ENCODE peak calls at places on chromosomes 2 and 18, in six cellular contexts. One of them, this sample, is unnamed. For H3K9me3 and H3K4me1, the result is how much of the 10 kb centered on the place peaks cover.

GRCh38 chr18:31227497-31228229 is 65.0 kb upstream of the DSC1 start:
- DNase-seq in pancreas: no peak
- DNase-seq in fibroblast of lung: peak
- DNase-seq in cardiac muscle cell: no peak
- DNase-seq in DND-41: no peak
- DNase-seq in naive thymus-derived CD4-positive, alpha-beta T cell: no peak
- DNase-seq in this sample: no peak

GRCh38 chr18:77339093-77339492 is 89.4 kb downstream of the GALR1 start:
- DNase-seq in pancreas: no peak
- DNase-seq in fibroblast of lung: no peak
- DNase-seq in cardiac muscle cell: no peak
- DNase-seq in DND-41: no peak
- DNase-seq in naive thymus-derived CD4-positive, alpha-beta T cell: no peak
- DNase-seq in this sample: no peak

GRCh38 chr2:126656311-126657145 is 570 bp downstream of the GYPC start:
- DNase-seq in pancreas: no peak
- DNase-seq in fibroblast of lung: peak
- DNase-seq in cardiac muscle cell: peak
- DNase-seq in DND-41: peak
- DNase-seq in naive thymus-derived CD4-positive, alpha-beta T cell: peak
- DNase-seq in this sample: peak

GRCh38 chr18:11147371-11147860 is 2.0 kb downstream of the PIEZO2 start:
- DNase-seq in pancreas: no peak
- DNase-seq in fibroblast of lung: no peak
- DNase-seq in cardiac muscle cell: no peak
- DNase-seq in DND-41: no peak
- DNase-seq in naive thymus-derived CD4-positive, alpha-beta T cell: no peak
- DNase-seq in this sample: no peak

GRCh38 chr2:179460530-179460929 is 195.9 kb upstream of the SESTD1 start:
- DNase-seq in pancreas: no peak
- DNase-seq in fibroblast of lung: peak
- DNase-seq in cardiac muscle cell: no peak
- DNase-seq in DND-41: no peak
- DNase-seq in naive thymus-derived CD4-positive, alpha-beta T cell: no peak
- DNase-seq in this sample: peak

GRCh38 chr2:73837847-73838585 is 9.3 kb downstream of the STAMBP start:
- DNase-seq in pancreas: no peak
- DNase-seq in fibroblast of lung: no peak
- DNase-seq in cardiac muscle cell: no peak
- DNase-seq in DND-41: no peak
- DNase-seq in naive thymus-derived CD4-positive, alpha-beta T cell: no peak
- DNase-seq in this sample: no peak

GRCh38 chr18:41906528-41907256 is 48.3 kb upstream of the PIK3C3 start:
- DNase-seq in pancreas: no peak
- DNase-seq in fibroblast of lung: peak
- DNase-seq in cardiac muscle cell: peak
- DNase-seq in DND-41: peak
- DNase-seq in naive thymus-derived CD4-positive, alpha-beta T cell: peak
- DNase-seq in this sample: peak

GRCh38 chr18:24398515-24398914 is 891 bp upstream of the OSBPL1A start:
- DNase-seq in pancreas: no peak
- DNase-seq in fibroblast of lung: peak
- DNase-seq in cardiac muscle cell: no peak
- DNase-seq in DND-41: no peak
- DNase-seq in naive thymus-derived CD4-positive, alpha-beta T cell: no peak
- DNase-seq in this sample: peak

GRCh38 chr18:74390900-74391299 is 66.2 kb downstream of the DIPK1C start:
- DNase-seq in pancreas: no peak
- DNase-seq in fibroblast of lung: no peak
- DNase-seq in cardiac muscle cell: no peak
- DNase-seq in DND-41: no peak
- DNase-seq in naive thymus-derived CD4-positive, alpha-beta T cell: no peak
- DNase-seq in this sample: no peak

GRCh38 chr2:95315801-95316411 is 18.8 kb downstream of the KCNIP3 start:
- DNase-seq in pancreas: peak
- DNase-seq in fibroblast of lung: peak
- DNase-seq in cardiac muscle cell: no peak
- DNase-seq in DND-41: no peak
- DNase-seq in naive thymus-derived CD4-positive, alpha-beta T cell: no peak
- DNase-seq in this sample: peak

GRCh38 chr2:95316466-95317122 is 19.4 kb downstream of the KCNIP3 start:
- DNase-seq in pancreas: no peak
- DNase-seq in fibroblast of lung: peak
- DNase-seq in cardiac muscle cell: no peak
- DNase-seq in DND-41: no peak
- DNase-seq in naive thymus-derived CD4-positive, alpha-beta T cell: no peak
- DNase-seq in this sample: peak

GRCh38 chr2:95313296-95314265 is 16.4 kb downstream of the KCNIP3 start:
- DNase-seq in pancreas: peak
- DNase-seq in fibroblast of lung: no peak
- DNase-seq in cardiac muscle cell: no peak
- DNase-seq in DND-41: no peak
- DNase-seq in naive thymus-derived CD4-positive, alpha-beta T cell: no peak
- DNase-seq in this sample: no peak

GRCh38 chr2:95314598-95314963 is 17.4 kb downstream of the KCNIP3 start:
- DNase-seq in pancreas: peak
- DNase-seq in fibroblast of lung: no peak
- DNase-seq in cardiac muscle cell: no peak
- DNase-seq in DND-41: no peak
- DNase-seq in naive thymus-derived CD4-positive, alpha-beta T cell: no peak
- DNase-seq in this sample: no peak

DNA sequence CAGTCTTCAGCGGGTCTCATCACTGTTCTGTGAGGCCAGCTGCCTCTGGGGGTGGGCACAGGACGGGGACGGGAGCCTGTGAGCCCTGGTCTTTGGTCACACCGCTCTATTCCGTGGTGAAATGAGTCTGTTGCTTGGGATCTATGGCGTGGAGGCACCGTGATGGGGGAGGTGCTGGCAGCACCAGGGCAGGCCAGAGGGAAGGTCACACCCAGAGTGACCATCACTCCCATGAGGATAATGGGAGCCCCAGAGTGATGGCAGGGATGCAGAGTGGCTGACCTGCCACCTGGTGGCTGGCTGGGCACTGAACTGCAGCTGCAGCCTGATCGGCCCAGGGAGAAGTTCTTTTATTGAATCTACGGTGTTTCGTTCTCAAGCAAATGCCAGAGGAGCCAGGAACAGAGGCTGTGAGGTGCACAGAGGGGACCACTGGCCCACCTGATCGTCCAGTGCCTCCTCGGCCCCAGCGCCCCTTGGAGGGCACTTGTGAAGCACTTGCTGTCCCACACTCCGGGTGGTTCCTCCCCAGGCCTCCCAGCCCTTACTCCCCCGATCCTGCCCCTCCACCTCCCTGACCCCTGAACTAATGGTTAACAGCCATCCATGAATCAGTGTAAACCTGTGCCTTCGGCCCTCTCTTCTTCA is 17.9 kb downstream of the KCNIP3 start:
- DNase-seq in pancreas: peak
- DNase-seq in fibroblast of lung: peak
- DNase-seq in cardiac muscle cell: peak
- DNase-seq in DND-41: no peak
- DNase-seq in naive thymus-derived CD4-positive, alpha-beta T cell: no peak
- DNase-seq in this sample: peak
- H3K9me3 ChIP-seq in pancreas: under half
- H3K9me3 ChIP-seq in fibroblast of lung: under half
- H3K9me3 ChIP-seq in cardiac muscle cell: under half
- H3K9me3 ChIP-seq in DND-41: under half
- H3K9me3 ChIP-seq in naive thymus-derived CD4-positive, alpha-beta T cell: under half
- H3K9me3 ChIP-seq in this sample: under half

DNA sequence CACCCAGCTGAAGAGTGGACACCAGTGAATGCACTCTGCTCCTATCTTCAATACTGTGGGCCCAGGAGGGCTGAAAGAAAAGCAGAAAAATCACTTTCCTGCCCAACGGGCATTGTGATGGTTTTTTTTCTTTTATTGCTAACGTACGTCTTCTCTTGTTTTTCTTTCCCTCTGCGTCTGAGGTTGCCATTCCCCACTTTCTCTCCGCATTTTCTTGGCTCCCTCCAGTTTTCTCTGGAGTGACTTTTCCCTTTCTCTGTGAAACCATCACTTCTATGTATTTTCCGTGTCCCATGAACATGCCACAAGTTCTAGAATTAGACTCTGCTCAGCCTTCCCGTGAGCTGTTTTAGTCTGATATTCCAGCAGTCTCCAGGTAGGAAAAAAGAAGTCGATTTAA is 169.2 kb downstream of the BCL2 start:
- DNase-seq in pancreas: no peak
- DNase-seq in fibroblast of lung: no peak
- DNase-seq in cardiac muscle cell: no peak
- DNase-seq in DND-41: no peak
- DNase-seq in naive thymus-derived CD4-positive, alpha-beta T cell: no peak
- DNase-seq in this sample: no peak
- H3K4me1 ChIP-seq in pancreas: under half
- H3K4me1 ChIP-seq in fibroblast of lung: under half
- H3K4me1 ChIP-seq in cardiac muscle cell: under half
- H3K4me1 ChIP-seq in DND-41: under half
- H3K4me1 ChIP-seq in naive thymus-derived CD4-positive, alpha-beta T cell: under half
- H3K4me1 ChIP-seq in this sample: under half

DNA sequence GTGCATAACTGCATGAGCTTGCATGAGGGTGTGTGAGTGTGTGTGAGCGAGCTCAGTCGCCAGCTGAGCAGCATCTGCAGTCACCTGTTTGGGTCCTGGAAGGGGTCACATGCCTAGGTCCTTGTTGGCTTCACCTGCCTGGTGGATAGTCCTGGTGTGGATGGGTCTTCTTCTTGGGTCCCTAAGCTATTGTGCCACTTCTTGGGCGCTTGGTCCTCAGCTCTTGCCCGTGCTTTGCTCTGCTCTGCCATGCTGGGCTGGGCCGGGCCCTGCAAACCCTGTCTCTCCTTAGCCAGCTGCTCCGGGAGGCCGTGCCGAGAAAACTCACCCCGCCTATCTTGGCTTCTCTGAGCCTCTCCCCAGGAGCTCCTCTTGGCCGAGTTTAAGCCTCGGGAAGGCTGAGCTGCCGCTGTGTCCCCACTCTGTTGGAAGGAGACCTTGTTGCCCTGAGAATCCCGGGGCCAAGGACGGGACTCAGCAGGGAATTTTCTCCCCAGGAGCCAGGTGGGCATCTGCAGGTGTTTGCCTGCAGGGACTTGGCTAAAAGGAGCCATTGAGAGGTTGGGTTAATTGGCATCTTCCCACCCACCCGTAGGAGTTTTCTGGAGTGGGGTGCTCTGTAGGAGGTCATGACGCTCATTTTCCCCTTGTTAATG is 300.8 kb downstream of the NDUFA10 start:
- DNase-seq in pancreas: no peak
- DNase-seq in fibroblast of lung: no peak
- DNase-seq in cardiac muscle cell: no peak
- DNase-seq in DND-41: no peak
- DNase-seq in naive thymus-derived CD4-positive, alpha-beta T cell: no peak
- DNase-seq in this sample: no peak
- H3K9me3 ChIP-seq in pancreas: under half
- H3K9me3 ChIP-seq in fibroblast of lung: under half
- H3K9me3 ChIP-seq in cardiac muscle cell: under half
- H3K9me3 ChIP-seq in DND-41: under half
- H3K9me3 ChIP-seq in naive thymus-derived CD4-positive, alpha-beta T cell: under half
- H3K9me3 ChIP-seq in this sample: under half

DNA sequence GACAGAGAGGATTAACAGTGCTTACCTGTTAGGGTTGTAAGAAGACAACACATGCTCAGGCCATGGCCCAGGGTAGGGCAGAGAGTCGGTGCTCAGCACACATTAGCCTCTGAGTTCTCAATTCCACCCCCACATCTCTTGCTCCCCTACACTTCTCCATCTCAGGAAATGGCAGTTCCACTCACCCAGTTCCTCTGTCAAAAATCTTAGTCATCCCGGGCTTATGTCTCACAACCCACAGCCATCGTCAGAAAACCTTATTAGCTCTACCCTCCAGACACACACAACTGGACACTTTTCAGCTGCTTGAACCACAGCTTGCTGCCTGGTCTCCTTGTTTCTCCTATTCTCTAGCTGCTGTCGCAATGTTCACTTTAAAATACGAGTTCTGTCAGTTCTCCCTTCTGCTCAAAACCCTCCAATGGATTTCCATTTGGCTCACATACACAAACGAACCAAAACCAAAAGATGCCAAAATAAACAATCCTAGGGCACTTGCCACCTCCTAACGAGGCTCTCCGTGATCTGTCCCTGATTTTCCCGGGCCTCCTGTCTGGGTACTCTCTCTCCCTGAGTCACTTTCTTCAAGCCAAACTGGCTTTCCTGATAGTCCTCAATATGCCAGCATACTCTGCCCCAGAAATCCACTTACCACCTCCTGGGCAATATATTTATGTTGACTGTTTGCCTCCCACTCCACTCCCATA is 89.7 kb downstream of the KCTD1 start:
- DNase-seq in pancreas: no peak
- DNase-seq in fibroblast of lung: peak
- DNase-seq in cardiac muscle cell: no peak
- DNase-seq in DND-41: no peak
- DNase-seq in naive thymus-derived CD4-positive, alpha-beta T cell: no peak
- DNase-seq in this sample: no peak
- H3K4me1 ChIP-seq in pancreas: under half
- H3K4me1 ChIP-seq in fibroblast of lung: under half
- H3K4me1 ChIP-seq in cardiac muscle cell: under half
- H3K4me1 ChIP-seq in DND-41: under half
- H3K4me1 ChIP-seq in naive thymus-derived CD4-positive, alpha-beta T cell: under half
- H3K4me1 ChIP-seq in this sample: under half

GRCh38 chr2:172533687-172534086 is 22.2 kb upstream of the PDK1 start:
- DNase-seq in pancreas: no peak
- DNase-seq in fibroblast of lung: no peak
- DNase-seq in cardiac muscle cell: no peak
- DNase-seq in DND-41: no peak
- DNase-seq in naive thymus-derived CD4-positive, alpha-beta T cell: no peak
- DNase-seq in this sample: no peak
- H3K9me3 ChIP-seq in pancreas: under half
- H3K9me3 ChIP-seq in fibroblast of lung: under half
- H3K9me3 ChIP-seq in cardiac muscle cell: under half
- H3K9me3 ChIP-seq in DND-41: under half
- H3K9me3 ChIP-seq in naive thymus-derived CD4-positive, alpha-beta T cell: under half
- H3K9me3 ChIP-seq in this sample: under half

This sample was measured in adipocyte.